ENCODE peak calls at places on chromosomes 7 and 10, in eight cellular contexts. K is fibroblast of the aortic adventitia; A is NCI-H1092; V is GM12865; J is posterior vena cava; W is occipital lobe; S is stimulated activated CD8-positive, alpha-beta memory T cell treated with anti-CD3 and anti-CD28 coated beads, Interleukin-15, amount 100 ng/mL, for 24 hours; O is NT2/D1. C is an unnamed sample.

GRCh38 chr10:74381291-74381885 is 230.4 kb downstream of the ADK start:
- DNase-seq in K (no peak), A (no peak), V (no peak), J (no peak), W (no peak), S (no peak), O (no peak), C (no peak)

GRCh38 chr7:109111086-109111485 is 541.4 kb downstream of the DNAJB9 start:
- DNase-seq in K (no peak), A (no peak), V (no peak), J (no peak), W (no peak), S (no peak), O (no peak), C (no peak)

GRCh38 chr10:113031147-113031546 is 81.1 kb downstream of the TCF7L2 start:
- DNase-seq in K (peak), A (no peak), V (no peak), J (no peak), W (no peak), S (no peak), O (no peak), C (no peak)

GRCh38 chr7:127761196-127761595 is 109.2 kb downstream of the SND1 start:
- DNase-seq in K (no peak), A (no peak), V (no peak), J (no peak), W (no peak), S (no peak), O (no peak), C (no peak)

GRCh38 chr7:116955801-116956514 is 2.7 kb downstream of the ST7 start:
- DNase-seq in K (peak), A (no peak), V (peak), J (no peak), W (no peak), S (no peak), O (no peak), C (no peak)

GRCh38 chr7:15685358-15686181 is 913 bp downstream of the MEOX2 start:
- DNase-seq in K (peak), A (peak), V (no peak), J (peak), W (no peak), S (no peak), O (no peak), C (no peak)

GRCh38 chr7:110852156-110852858 is 238.6 kb upstream of the LRRN3 start:
- DNase-seq in K (peak), A (no peak), V (no peak), J (no peak), W (no peak), S (no peak), O (no peak), C (no peak)

GRCh38 chr7:74495112-74495880 is 41.6 kb downstream of the GTF2IRD1 start:
- DNase-seq in K (no peak), A (no peak), V (no peak), J (no peak), W (no peak), S (no peak), O (no peak), C (no peak)

GRCh38 chr7:12970626-12971025 is 283.2 kb downstream of the ARL4A start:
- DNase-seq in K (peak), A (no peak), V (no peak), J (no peak), W (no peak), S (no peak), O (no peak), C (no peak)

GRCh38 chr10:83212632-83213349 is 926.5 kb upstream of the GHITM start:
- DNase-seq in K (peak), A (no peak), V (no peak), J (no peak), W (no peak), S (no peak), O (no peak), C (no peak)

GRCh38 chr10:108735380-108735779 is 1187.9 kb downstream of the XPNPEP1 start:
- DNase-seq in K (peak), A (no peak), V (no peak), J (no peak), W (no peak), S (no peak), O (no peak), C (no peak)

GRCh38 chr10:22849077-22849810 is 78.6 kb upstream of the ARMC3 start:
- DNase-seq in K (peak), A (no peak), V (no peak), J (peak), W (peak), S (no peak), O (no peak), C (peak)

GRCh38 chr7:127770870-127771269 is 118.9 kb downstream of the SND1 start:
- DNase-seq in K (peak), A (no peak), V (no peak), J (no peak), W (no peak), S (no peak), O (no peak), C (no peak)

GRCh38 chr7:127907638-127908040 is 123.6 kb downstream of the LRRC4 start:
- DNase-seq in K (no peak), A (no peak), V (no peak), J (no peak), W (no peak), S (no peak), O (no peak), C (no peak)

GRCh38 chr10:76393875-76394706 is 962.7 kb downstream of the LRMDA start:
- DNase-seq in K (no peak), A (no peak), V (no peak), J (no peak), W (no peak), S (no peak), O (no peak), C (no peak)

GRCh38 chr7:66867198-66867790 is 53.7 kb upstream of the TMEM248 start:
- DNase-seq in K (no peak), A (no peak), V (no peak), J (no peak), W (no peak), S (no peak), O (peak), C (no peak)

GRCh38 chr10:1274098-1274745 is 218.0 kb downstream of the WDR37 start:
- DNase-seq in K (no peak), A (no peak), V (no peak), J (no peak), W (peak), S (no peak), O (no peak), C (peak)

GRCh38 chr7:157235357-157236018 is 96.8 kb downstream of the UBE3C start:
- DNase-seq in K (peak), A (no peak), V (no peak), J (no peak), W (no peak), S (no peak), O (no peak), C (no peak)

GRCh38 chr7:3427957-3428356 is 126.9 kb downstream of the SDK1 start:
- DNase-seq in K (no peak), A (no peak), V (no peak), J (no peak), W (no peak), S (no peak), O (no peak), C (peak)

GRCh38 chr10:110947061-110947595 is 27.7 kb downstream of the SHOC2 start:
- DNase-seq in K (no peak), A (no peak), V (no peak), J (no peak), W (no peak), S (no peak), O (no peak), C (no peak)

GRCh38 chr7:81499262-81500116 is 270.4 kb downstream of the HGF start:
- DNase-seq in K (peak), A (peak), V (peak), J (no peak), W (no peak), S (no peak), O (peak), C (no peak)

GRCh38 chr10:91910467-91910866 is 1.2 kb upstream of the FGFBP3 start:
- DNase-seq in K (no peak), A (no peak), V (no peak), J (no peak), W (no peak), S (no peak), O (no peak), C (no peak)

GRCh38 chr7:6637544-6638229 is 569 bp downstream of the ZNF316 start:
- DNase-seq in K (no peak), A (peak), V (peak), J (no peak), W (no peak), S (peak), O (no peak), C (no peak)

GRCh38 chr10:100668001-100668400 is 77.4 kb upstream of the PAX2 start:
- DNase-seq in K (no peak), A (no peak), V (no peak), J (no peak), W (no peak), S (no peak), O (no peak), C (no peak)

GRCh38 chr10:71025535-71025934 is 137.2 kb upstream of the PCBD1 start:
- DNase-seq in K (no peak), A (no peak), V (no peak), J (no peak), W (no peak), S (no peak), O (peak), C (no peak)

GRCh38 chr10:112949875-112950507 is at the start of gene TCF7L2:
- DNase-seq in K (peak), A (peak), V (peak), J (peak), W (peak), S (no peak), O (peak), C (peak)

GRCh38 chr10:113753020-113753692 is 1.7 kb downstream of the PLEKHS1 start:
- DNase-seq in K (no peak), A (peak), V (no peak), J (no peak), W (no peak), S (no peak), O (no peak), C (no peak)

GRCh38 chr10:1368772-1369171 is 312.6 kb downstream of the WDR37 start:
- DNase-seq in K (no peak), A (no peak), V (peak), J (no peak), W (no peak), S (no peak), O (no peak), C (peak)

GRCh38 chr10:92627845-92628480 is 35.0 kb downstream of the KIF11 start:
- DNase-seq in K (peak), A (no peak), V (peak), J (no peak), W (no peak), S (no peak), O (no peak), C (no peak)

GRCh38 chr7:158818325-158819213 is 10.7 kb downstream of the ESYT2 start:
- DNase-seq in K (peak), A (no peak), V (peak), J (peak), W (peak), S (peak), O (peak), C (peak)

GRCh38 chr10:71073451-71074175 is 138.8 kb upstream of the UNC5B start:
- DNase-seq in K (no peak), A (no peak), V (no peak), J (peak), W (no peak), S (no peak), O (no peak), C (no peak)

GRCh38 chr10:15122477-15123030 is 25.4 kb downstream of the RPP38 start:
- DNase-seq in K (no peak), A (no peak), V (peak), J (no peak), W (no peak), S (no peak), O (no peak), C (no peak)

GRCh38 chr10:49518982-49519578 is 19.8 kb downstream of the ERCC6 start:
- DNase-seq in K (peak), A (no peak), V (peak), J (no peak), W (no peak), S (no peak), O (no peak), C (no peak)

GRCh38 chr7:45881759-45882464 is 6.4 kb upstream of the IGFBP1 start:
- DNase-seq in K (peak), A (no peak), V (no peak), J (no peak), W (no peak), S (no peak), O (no peak), C (no peak)

GRCh38 chr7:55206235-55207029 is 158.7 kb upstream of the LANCL2 start:
- DNase-seq in K (no peak), A (no peak), V (peak), J (no peak), W (no peak), S (no peak), O (no peak), C (no peak)

GRCh38 chr10:85614566-85614965 is 752.0 kb downstream of the GRID1 start:
- DNase-seq in K (no peak), A (no peak), V (no peak), J (no peak), W (no peak), S (no peak), O (no peak), C (no peak)